ENCODE peak calls at places on chromosomes 6 and 20, in nine cellular contexts. X is SJSA1; M is HCT116; G is RCC 7860; K is A549; V is GM06990; W is RWPE1; Q is stimulated activated naive B cell treated with anti-CD40 and anti-IgM and Interleukin-4, amounts not matched to agents 10 μg/mL and 1 μg/mL and 100 μg/mL, for 72 hours; J is CD8-positive, alpha-beta T cell. N is an unnamed sample.

GRCh38 chr6:14765106-14765505 is 480.8 kb upstream of the JARID2 start:
- DNase-seq in X (no peak), M (no peak), G (no peak), K (no peak), V (no peak), W (no peak), Q (no peak), J (no peak), N (no peak)

GRCh38 chr6:24547243-24547642 is 52.5 kb downstream of the ALDH5A1 start:
- DNase-seq in X (no peak), M (no peak), G (no peak), K (no peak), V (no peak), W (no peak), Q (no peak), J (peak), N (no peak)

GRCh38 chr20:1528811-1529210 is 28.7 kb downstream of the SIRPD start:
- DNase-seq in X (no peak), M (no peak), G (no peak), K (no peak), V (no peak), W (peak), Q (no peak), J (no peak), N (no peak)

GRCh38 chr20:6468751-6469150 is 298.7 kb upstream of the BMP2 start:
- DNase-seq in X (no peak), M (no peak), G (no peak), K (no peak), V (no peak), W (no peak), Q (no peak), J (no peak), N (no peak)

GRCh38 chr20:1776608-1777475 is 118.4 kb upstream of the SIRPA start:
- DNase-seq in X (peak), M (peak), G (peak), K (peak), V (peak), W (peak), Q (peak), J (peak), N (peak)

GRCh38 chr20:44714701-44715494 is at the start of gene CCN5:
- DNase-seq in X (peak), M (peak), G (peak), K (peak), V (no peak), W (peak), Q (no peak), J (no peak), N (no peak)

GRCh38 chr6:108944707-108945685 is 96.8 kb downstream of the ARMC2 start:
- DNase-seq in X (no peak), M (no peak), G (peak), K (no peak), V (no peak), W (no peak), Q (no peak), J (no peak), N (no peak)

GRCh38 chr6:107154131-107154906 is 39.0 kb upstream of the BEND3 start:
- DNase-seq in X (no peak), M (no peak), G (no peak), K (no peak), V (no peak), W (no peak), Q (no peak), J (no peak), N (no peak)

GRCh38 chr6:144007779-144008500 is at the start of gene PLAGL1:
- DNase-seq in X (peak), M (peak), G (peak), K (peak), V (peak), W (peak), Q (peak), J (no peak), N (no peak)

GRCh38 chr20:61170521-61170920 is 81.5 kb upstream of the CDH4 start:
- DNase-seq in X (no peak), M (no peak), G (no peak), K (no peak), V (no peak), W (no peak), Q (no peak), J (no peak), N (peak)

GRCh38 chr20:33489495-33490022 is 337 bp upstream of the CBFA2T2 start:
- DNase-seq in X (peak), M (peak), G (peak), K (peak), V (peak), W (peak), Q (peak), J (peak), N (peak)

GRCh38 chr20:50172347-50173013 is 18.1 kb upstream of the CEBPB start:
- DNase-seq in X (peak), M (no peak), G (peak), K (peak), V (no peak), W (peak), Q (peak), J (no peak), N (peak)

GRCh38 chr6:100035873-100036653 is 42.0 kb upstream of the MCHR2 start:
- DNase-seq in X (no peak), M (no peak), G (peak), K (no peak), V (no peak), W (no peak), Q (no peak), J (no peak), N (no peak)

GRCh38 chr6:150894935-150895686 is 29.6 kb downstream of the MTHFD1L start:
- DNase-seq in X (peak), M (no peak), G (no peak), K (no peak), V (peak), W (peak), Q (no peak), J (no peak), N (no peak)

GRCh38 chr6:144767066-144767465 is 481.9 kb downstream of the UTRN start:
- DNase-seq in X (no peak), M (no peak), G (no peak), K (no peak), V (no peak), W (no peak), Q (no peak), J (no peak), N (no peak)

GRCh38 chr20:13810446-13810845 is 25.6 kb downstream of the NDUFAF5 start:
- DNase-seq in X (no peak), M (no peak), G (no peak), K (no peak), V (no peak), W (no peak), Q (no peak), J (no peak), N (no peak)

GRCh38 chr6:162026843-162027242 is 700.7 kb downstream of the PRKN start:
- DNase-seq in X (no peak), M (no peak), G (peak), K (no peak), V (no peak), W (no peak), Q (no peak), J (no peak), N (no peak)

GRCh38 chr6:106885659-106886058 is 88.9 kb downstream of the CD24 start:
- DNase-seq in X (no peak), M (no peak), G (no peak), K (no peak), V (no peak), W (no peak), Q (no peak), J (no peak), N (no peak)

GRCh38 chr20:18331694-18332093 is 43.4 kb downstream of the ZNF133 start:
- DNase-seq in X (no peak), M (no peak), G (no peak), K (no peak), V (no peak), W (no peak), Q (no peak), J (no peak), N (no peak)

GRCh38 chr6:39209360-39209811 is 19.9 kb downstream of the KCNK5 start:
- DNase-seq in X (no peak), M (no peak), G (no peak), K (no peak), V (no peak), W (no peak), Q (no peak), J (no peak), N (no peak)

GRCh38 chr6:10465633-10466499 is 51.0 kb upstream of the TFAP2A start:
- DNase-seq in X (no peak), M (peak), G (peak), K (peak), V (peak), W (peak), Q (no peak), J (no peak), N (peak)

GRCh38 chr6:90537027-90537426 is 49.8 kb downstream of the MAP3K7 start:
- DNase-seq in X (no peak), M (no peak), G (no peak), K (no peak), V (no peak), W (no peak), Q (no peak), J (no peak), N (no peak)

GRCh38 chr6:51466427-51466826 is 621.0 kb downstream of the PKHD1 start:
- DNase-seq in X (no peak), M (no peak), G (no peak), K (no peak), V (no peak), W (no peak), Q (no peak), J (no peak), N (no peak)

GRCh38 chr6:34227656-34228421 is 8.8 kb upstream of the HMGA1 start:
- DNase-seq in X (no peak), M (no peak), G (peak), K (no peak), V (no peak), W (no peak), Q (no peak), J (no peak), N (no peak)

N was measured in Caco-2.